ENCODE peak calls at places on chromosome 7, in seven cellular contexts. One of them, this sample, is unnamed.

GRCh38 chr7:150901160-150902035 is 49.1 kb downstream of the AOC1 start:
- DNase-seq in MCF 10A: no peak
- DNase-seq in HFFc6: no peak
- DNase-seq in lower leg skin: no peak
- DNase-seq in Calu3: peak; percentile 75
- DNase-seq in neural progenitor cell: no peak
- DNase-seq in foreskin fibroblast: no peak
- DNase-seq in this sample: peak; percentile 70

GRCh38 chr7:125506331-125506730 is 576.7 kb upstream of the POT1 start:
- DNase-seq in lower leg skin: no peak
- DNase-seq in neural progenitor cell: no peak
- DNase-seq in HFFc6: no peak
- DNase-seq in MCF 10A: no peak
- DNase-seq in Calu3: no peak
- DNase-seq in foreskin fibroblast: no peak
- DNase-seq in this sample: no peak

GRCh38 chr7:105932835-105933477 is 30.1 kb upstream of the CDHR3 start:
- DNase-seq in neural progenitor cell: peak; percentile 53
- DNase-seq in HFFc6: peak; percentile 81
- DNase-seq in foreskin fibroblast: peak; percentile 96
- DNase-seq in Calu3: no peak
- DNase-seq in lower leg skin: no peak
- DNase-seq in MCF 10A: peak; percentile 35
- DNase-seq in this sample: no peak

GRCh38 chr7:95126053-95126709 is 198.2 kb downstream of the PON1 start:
- DNase-seq in lower leg skin: no peak
- DNase-seq in neural progenitor cell: no peak
- DNase-seq in Calu3: no peak
- DNase-seq in MCF 10A: no peak
- DNase-seq in foreskin fibroblast: no peak
- DNase-seq in HFFc6: no peak
- DNase-seq in this sample: no peak

GRCh38 chr7:63071396-63071795 is 927.3 kb upstream of the ZNF722 start:
- DNase-seq in HFFc6: no peak
- DNase-seq in neural progenitor cell: no peak
- DNase-seq in MCF 10A: no peak
- DNase-seq in Calu3: no peak
- DNase-seq in foreskin fibroblast: no peak
- DNase-seq in lower leg skin: no peak
- DNase-seq in this sample: no peak

GRCh38 chr7:88239852-88240251 is 20.0 kb upstream of the SRI start:
- DNase-seq in HFFc6: no peak
- DNase-seq in Calu3: no peak
- DNase-seq in foreskin fibroblast: no peak
- DNase-seq in lower leg skin: no peak
- DNase-seq in MCF 10A: no peak
- DNase-seq in neural progenitor cell: no peak
- DNase-seq in this sample: no peak

GRCh38 chr7:52592698-52593097 is 442.7 kb upstream of the POM121L12 start:
- DNase-seq in Calu3: no peak
- DNase-seq in HFFc6: no peak
- DNase-seq in neural progenitor cell: no peak
- DNase-seq in lower leg skin: no peak
- DNase-seq in MCF 10A: no peak
- DNase-seq in foreskin fibroblast: no peak
- DNase-seq in this sample: no peak

GRCh38 chr7:135716677-135717238 is 11.2 kb downstream of the SLC13A4 start:
- DNase-seq in lower leg skin: no peak
- DNase-seq in Calu3: no peak
- DNase-seq in MCF 10A: peak; percentile 92
- DNase-seq in neural progenitor cell: no peak
- DNase-seq in HFFc6: peak; percentile 71
- DNase-seq in foreskin fibroblast: peak; percentile 93
- DNase-seq in this sample: no peak

GRCh38 chr7:30931161-30931926 is 19.7 kb downstream of the AQP1 start:
- DNase-seq in neural progenitor cell: no peak
- DNase-seq in foreskin fibroblast: no peak
- DNase-seq in Calu3: no peak
- DNase-seq in HFFc6: no peak
- DNase-seq in lower leg skin: peak; percentile 86
- DNase-seq in MCF 10A: no peak
- DNase-seq in this sample: peak; percentile 21

GRCh38 chr7:128304212-128304611 is 39.5 kb downstream of the RBM28 start:
- DNase-seq in HFFc6: no peak
- DNase-seq in Calu3: no peak
- DNase-seq in foreskin fibroblast: peak; percentile 14
- DNase-seq in lower leg skin: no peak
- DNase-seq in neural progenitor cell: no peak
- DNase-seq in MCF 10A: no peak
- DNase-seq in this sample: no peak

GRCh38 chr7:27842094-27842493 is 102.1 kb downstream of the TAX1BP1 start:
- DNase-seq in foreskin fibroblast: peak; percentile 53
- DNase-seq in lower leg skin: no peak
- DNase-seq in neural progenitor cell: peak; percentile 66
- DNase-seq in MCF 10A: no peak
- DNase-seq in HFFc6: no peak
- DNase-seq in Calu3: no peak
- DNase-seq in this sample: no peak
- TF ChIP-seq CTCF in foreskin fibroblast: no peak
- TF ChIP-seq CTCF in lower leg skin: no peak
- TF ChIP-seq CTCF in neural progenitor cell: no peak
- TF ChIP-seq CTCF in MCF 10A: no peak
- TF ChIP-seq CTCF in HFFc6: no peak
- TF ChIP-seq CTCF in Calu3: no peak
- TF ChIP-seq CTCF in this sample: no peak

GRCh38 chr7:20508109-20508508 is 107.4 kb upstream of the ABCB5 start:
- DNase-seq in lower leg skin: no peak
- DNase-seq in Calu3: no peak
- DNase-seq in MCF 10A: peak; percentile 24
- DNase-seq in neural progenitor cell: peak; percentile 18
- DNase-seq in foreskin fibroblast: no peak
- DNase-seq in HFFc6: no peak
- DNase-seq in this sample: no peak
- TF ChIP-seq CTCF in lower leg skin: no peak
- TF ChIP-seq CTCF in Calu3: no peak
- TF ChIP-seq CTCF in MCF 10A: no peak
- TF ChIP-seq CTCF in neural progenitor cell: peak; percentile 21
- TF ChIP-seq CTCF in foreskin fibroblast: no peak
- TF ChIP-seq CTCF in HFFc6: no peak
- TF ChIP-seq CTCF in this sample: no peak

DNA sequence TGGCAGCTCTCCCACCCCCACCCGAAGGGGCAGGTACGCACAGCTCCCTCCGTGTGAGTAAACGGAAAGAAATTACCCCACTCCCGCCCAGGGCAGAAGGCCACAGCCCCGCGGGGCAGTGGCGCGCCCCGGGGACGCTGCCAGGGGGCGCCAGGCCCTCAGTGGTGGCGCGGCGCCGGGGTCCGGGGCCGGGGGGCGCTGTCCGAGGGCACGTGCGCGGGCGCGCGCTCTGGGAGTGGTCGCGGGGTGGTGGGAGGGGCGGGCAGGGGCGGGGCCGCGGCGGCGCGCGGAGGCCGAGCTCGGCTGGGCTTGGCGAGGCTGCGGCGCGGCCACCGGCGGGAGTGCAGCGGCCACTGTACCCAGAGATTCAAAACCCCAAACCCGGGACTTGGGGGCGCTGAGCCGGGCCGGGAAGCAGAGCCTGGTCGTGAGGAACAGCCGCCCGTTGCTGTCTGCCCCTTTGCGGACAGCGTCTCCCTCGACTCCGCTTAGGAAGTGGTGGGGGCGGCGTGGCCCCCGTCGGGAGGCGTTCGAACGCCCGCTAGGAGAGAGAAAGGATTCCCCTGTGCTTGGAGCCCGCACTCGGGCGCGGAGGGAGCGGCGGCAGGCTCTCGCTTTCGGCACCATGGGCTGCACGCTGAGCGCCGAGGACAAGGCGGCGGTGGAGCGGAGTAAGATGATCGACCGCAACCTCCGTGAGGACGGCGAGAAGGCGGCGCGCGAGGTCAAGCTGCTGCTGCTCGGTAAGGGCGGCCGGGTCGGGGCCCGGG is at the start of gene GNAI1:
- DNase-seq in HFFc6: peak; percentile 80
- DNase-seq in lower leg skin: peak; percentile 92
- DNase-seq in MCF 10A: peak; percentile 89
- DNase-seq in neural progenitor cell: peak; percentile 93
- DNase-seq in Calu3: peak; percentile 75
- DNase-seq in foreskin fibroblast: peak; percentile 97
- DNase-seq in this sample: peak; percentile 64
- TF ChIP-seq CTCF in HFFc6: peak; percentile 69
- TF ChIP-seq CTCF in lower leg skin: no peak
- TF ChIP-seq CTCF in MCF 10A: peak; percentile 34
- TF ChIP-seq CTCF in neural progenitor cell: peak; percentile 66
- TF ChIP-seq CTCF in Calu3: no peak
- TF ChIP-seq CTCF in foreskin fibroblast: peak; percentile 8
- TF ChIP-seq CTCF in this sample: peak; percentile 60

DNA sequence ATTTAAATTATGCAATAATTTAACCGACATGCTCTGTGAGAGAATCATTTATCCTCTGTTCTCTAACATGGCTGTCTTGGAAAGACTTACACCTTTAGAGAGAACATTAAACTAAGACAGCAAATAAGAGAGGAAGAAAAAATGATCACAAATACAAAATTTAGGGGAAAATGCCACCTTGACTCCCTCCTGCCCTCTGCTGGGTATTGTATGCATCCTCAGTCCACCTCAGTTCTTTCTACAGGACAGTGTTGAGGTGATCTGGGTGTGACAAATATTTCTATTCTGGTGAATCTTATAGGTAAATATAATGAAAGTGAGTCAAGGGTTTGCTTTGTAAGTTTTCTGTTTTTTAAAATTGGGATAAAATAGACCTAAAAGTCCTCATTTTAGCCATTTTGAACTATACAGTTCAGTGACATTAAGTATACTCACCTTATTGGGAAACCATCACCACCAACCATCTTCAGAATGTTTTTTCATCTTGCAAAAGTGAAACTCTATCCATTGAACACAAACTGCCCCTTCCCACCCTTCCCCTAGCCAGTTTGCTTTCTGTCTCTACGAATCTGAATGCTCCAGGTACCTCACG is 61.5 kb upstream of the ELMO1 start:
- DNase-seq in Calu3: peak; percentile 27
- DNase-seq in foreskin fibroblast: no peak
- DNase-seq in lower leg skin: no peak
- DNase-seq in MCF 10A: peak; percentile 51
- DNase-seq in neural progenitor cell: peak; percentile 35
- DNase-seq in HFFc6: no peak
- DNase-seq in this sample: no peak
- TF ChIP-seq CTCF in Calu3: peak; percentile 61
- TF ChIP-seq CTCF in foreskin fibroblast: peak; percentile 28
- TF ChIP-seq CTCF in lower leg skin: no peak
- TF ChIP-seq CTCF in MCF 10A: peak; percentile 63
- TF ChIP-seq CTCF in neural progenitor cell: peak; percentile 82
- TF ChIP-seq CTCF in HFFc6: peak; percentile 53
- TF ChIP-seq CTCF in this sample: peak; percentile 71

GRCh38 chr7:106947244-106947728 is 82.2 kb downstream of the PIK3CG start:
- DNase-seq in HFFc6: peak; percentile 69
- DNase-seq in neural progenitor cell: peak; percentile 83
- DNase-seq in lower leg skin: no peak
- DNase-seq in foreskin fibroblast: peak; percentile 85
- DNase-seq in Calu3: peak; percentile 40
- DNase-seq in MCF 10A: peak; percentile 79
- DNase-seq in this sample: no peak
- TF ChIP-seq CTCF in HFFc6: peak; percentile 85
- TF ChIP-seq CTCF in neural progenitor cell: peak; percentile 80
- TF ChIP-seq CTCF in lower leg skin: no peak
- TF ChIP-seq CTCF in foreskin fibroblast: peak; percentile 76
- TF ChIP-seq CTCF in Calu3: no peak
- TF ChIP-seq CTCF in MCF 10A: peak; percentile 52
- TF ChIP-seq CTCF in this sample: peak; percentile 55

This sample was measured in dorsolateral prefrontal cortex.